ENCODE peak calls at places on chromosomes 16 and 17, in five cellular contexts. B is K562, R is HCT116, C is GM12878, X is HepG2. N is an unnamed sample.

GRCh38 chr16:64092284-64092683 is 1029.6 kb downstream of the CDH11 start:
- DNase-seq in C (no peak), X (no peak), B (no peak), R (no peak), N (peak)

GRCh38 chr16:66603537-66604375 is 748 bp upstream of the CMTM3 start:
- DNase-seq in C (no peak), X (peak), B (peak), R (no peak), N (peak)

GRCh38 chr17:73638556-73638955 is 5.7 kb downstream of the SDK2 start:
- DNase-seq in C (no peak), X (no peak), R (no peak), B (no peak), N (no peak)

GRCh38 chr16:84044108-84044488 is 1.5 kb upstream of the SLC38A8 start:
- DNase-seq in C (no peak), R (peak), X (peak), B (peak), N (peak)

GRCh38 chr16:57258910-57259475 is 13.9 kb downstream of the ARL2BP start:
- DNase-seq in B (no peak), X (no peak), R (no peak), C (no peak), N (no peak)

GRCh38 chr16:67378642-67379041 is 14.7 kb downstream of the TPPP3 start:
- DNase-seq in R (no peak), B (no peak), X (no peak), C (no peak), N (no peak)

GRCh38 chr17:80950466-80951120 is 41.0 kb upstream of the CHMP6 start:
- DNase-seq in R (no peak), B (no peak), X (no peak), C (no peak), N (no peak)

GRCh38 chr17:40461774-40462342 is 18.6 kb downstream of the IGFBP4 start:
- DNase-seq in R (no peak), C (no peak), X (no peak), B (peak), N (no peak)

GRCh38 chr17:76498886-76499667 is 2.1 kb downstream of the RHBDF2 start:
- DNase-seq in B (no peak), R (no peak), X (peak), C (peak), N (no peak)
- TF ChIP-seq REST in B (no peak), R (no peak), X (no peak), C (no peak), N (no peak)

GRCh38 chr17:59634632-59635561 is 15.2 kb downstream of the CLTC start:
- DNase-seq in R (no peak), C (no peak), B (no peak), X (no peak), N (peak)

GRCh38 chr17:59631221-59631720 is 11.6 kb downstream of the CLTC start:
- DNase-seq in R (no peak), B (no peak), X (no peak), C (no peak), N (no peak)

GRCh38 chr17:59638553-59638952 is 18.9 kb downstream of the CLTC start:
- DNase-seq in B (no peak), R (no peak), C (no peak), X (no peak), N (no peak)

GRCh38 chr17:59632398-59632797 is 12.7 kb downstream of the CLTC start:
- DNase-seq in B (no peak), C (no peak), X (no peak), R (no peak), N (no peak)

DNA sequence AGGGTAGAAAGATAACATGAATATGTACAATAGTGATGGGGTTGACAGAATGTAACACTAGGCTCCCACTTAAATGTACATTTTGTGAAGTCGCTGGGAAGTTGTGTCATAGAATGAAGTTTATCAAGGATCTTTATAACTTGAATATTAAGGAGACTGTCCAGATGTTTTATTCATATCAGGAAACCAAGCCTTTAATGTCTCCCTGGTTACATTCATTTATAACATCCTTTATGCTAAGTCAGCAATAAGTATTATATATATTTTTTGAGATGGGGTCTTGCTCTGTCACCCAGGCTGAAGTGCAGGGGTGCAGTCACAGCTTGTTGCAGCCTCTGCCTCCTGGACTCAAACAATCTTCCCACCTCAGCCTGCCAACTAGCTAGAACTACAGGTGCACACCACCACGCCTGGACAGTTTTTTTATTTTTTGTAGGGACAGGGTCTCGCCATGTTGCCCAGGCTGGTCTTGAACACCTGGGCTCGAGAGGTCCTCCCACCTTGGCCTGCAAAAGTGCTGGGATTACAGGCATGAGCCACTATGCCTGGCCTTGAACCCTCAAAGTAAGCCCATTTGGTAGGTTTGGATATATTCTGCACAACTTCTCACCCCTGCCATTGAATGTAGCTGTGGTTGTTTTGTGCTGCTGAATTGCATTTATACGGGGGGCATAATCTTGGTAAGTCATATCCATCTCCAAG is 14.1 kb downstream of the CLTC start:
- DNase-seq in C (no peak), B (no peak), X (no peak), R (no peak), N (no peak)
- TF ChIP-seq EZH2 in C (no peak), B (no peak), X (no peak), R (no peak), N (no peak)

DNA sequence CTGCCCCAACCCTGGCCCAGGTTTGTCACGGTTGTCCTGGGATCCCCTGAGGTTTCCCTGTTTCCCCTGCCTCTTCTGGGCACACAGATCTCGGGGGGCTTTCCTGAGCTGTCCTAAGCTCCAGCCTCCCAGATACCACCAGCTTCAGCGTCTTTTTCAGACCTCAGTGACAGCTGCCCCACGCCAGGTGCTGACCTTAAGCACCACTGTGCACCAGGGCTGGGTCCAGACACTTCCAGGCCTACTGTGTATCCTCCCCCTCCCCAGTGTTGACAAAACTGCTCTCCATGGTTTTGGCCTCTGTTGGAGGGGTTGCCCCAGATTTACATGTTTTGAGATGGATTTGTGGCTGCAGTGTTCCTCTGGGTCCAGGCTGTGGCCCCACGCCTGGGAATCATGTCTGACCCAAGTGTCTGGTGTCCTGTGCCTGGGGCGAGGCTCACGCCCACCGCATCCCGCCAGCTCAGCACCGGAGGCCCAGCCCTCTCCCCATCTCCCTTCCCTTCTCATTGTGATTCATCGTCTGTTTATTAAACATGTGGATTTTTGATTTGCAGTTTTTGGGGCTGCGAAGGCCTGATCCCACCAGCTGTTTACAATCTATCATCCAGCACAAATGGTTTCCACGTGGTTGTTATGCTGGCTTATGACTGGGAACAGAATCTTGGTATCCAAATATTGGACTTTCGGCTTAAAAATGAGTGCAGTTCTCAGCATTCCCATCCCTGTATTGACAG is 82.1 kb downstream of the METRNL start:
- DNase-seq in B (no peak), C (no peak), R (no peak), X (peak), N (no peak)
- TF ChIP-seq REST in B (no peak), C (no peak), R (no peak), X (no peak), N (no peak)

GRCh38 chr17:46815474-46816353 is 2.8 kb downstream of the WNT3 start:
- DNase-seq in X (no peak), R (no peak), C (no peak), B (no peak), N (no peak)
- TF ChIP-seq EZH2 in X (no peak), R (no peak), C (no peak), B (no peak), N (no peak)

DNA sequence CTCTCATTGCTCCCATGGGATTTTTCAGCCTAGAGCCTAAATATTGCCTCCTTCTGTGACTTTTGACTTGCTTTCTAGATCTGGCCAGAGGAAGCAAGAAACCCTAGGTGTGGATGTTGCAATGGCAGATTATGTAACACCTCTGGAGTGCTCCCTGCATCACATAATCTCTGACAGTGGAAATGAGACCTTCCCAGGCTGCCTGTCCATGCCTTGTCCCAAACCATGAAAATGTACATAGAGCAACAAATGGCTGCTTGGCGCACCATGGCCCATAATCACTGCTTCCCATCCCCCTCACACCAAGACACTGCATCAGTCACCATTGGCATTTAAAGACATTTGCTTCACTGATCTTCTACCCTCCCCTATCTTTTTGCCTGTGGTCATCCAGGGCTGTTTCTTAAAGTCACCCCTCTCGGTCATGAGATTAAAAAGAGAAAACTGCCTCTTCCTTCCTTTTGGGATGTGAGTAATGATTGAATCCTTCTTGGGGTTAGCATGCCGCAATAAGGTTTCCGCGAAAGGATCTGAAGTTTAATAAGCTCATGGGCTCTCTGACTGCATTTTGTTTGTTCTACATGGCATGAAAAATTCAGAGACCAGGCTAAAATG is 34.2 kb upstream of the CCL2 start:
- DNase-seq in R (no peak), X (no peak), C (no peak), B (no peak), N (no peak)
- TF ChIP-seq REST in R (no peak), X (no peak), C (no peak), B (no peak), N (no peak)

GRCh38 chr16:31214705-31215286 is 877 bp downstream of the TRIM72 start:
- DNase-seq in R (no peak), C (no peak), X (no peak), B (no peak), N (peak)
- TF ChIP-seq EZH2 in R (no peak), C (no peak), X (no peak), B (no peak), N (no peak)

DNA sequence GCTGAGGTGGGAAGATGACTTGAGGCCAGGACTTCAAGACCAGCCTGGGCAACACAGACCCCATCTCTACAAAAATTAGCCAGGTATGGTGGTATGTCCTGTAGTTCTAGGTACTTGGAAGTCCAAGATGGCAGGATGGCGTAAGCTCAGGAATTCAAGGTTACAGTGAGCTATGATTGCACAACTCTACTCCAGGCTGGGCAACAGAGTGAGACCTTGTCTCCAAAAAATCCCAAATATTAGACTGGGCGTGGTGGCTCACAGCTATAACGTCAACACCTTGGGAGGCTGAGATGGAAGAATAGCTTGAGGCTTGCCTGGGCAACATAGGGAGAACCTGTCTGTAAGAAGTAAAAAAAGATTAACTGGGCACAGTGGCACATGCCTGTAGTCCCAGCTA is 30.8 kb downstream of the SUZ12 start:
- DNase-seq in X (no peak), C (no peak), R (no peak), B (no peak), N (no peak)
- TF ChIP-seq REST in X (no peak), C (no peak), R (no peak), B (no peak), N (no peak)

DNA sequence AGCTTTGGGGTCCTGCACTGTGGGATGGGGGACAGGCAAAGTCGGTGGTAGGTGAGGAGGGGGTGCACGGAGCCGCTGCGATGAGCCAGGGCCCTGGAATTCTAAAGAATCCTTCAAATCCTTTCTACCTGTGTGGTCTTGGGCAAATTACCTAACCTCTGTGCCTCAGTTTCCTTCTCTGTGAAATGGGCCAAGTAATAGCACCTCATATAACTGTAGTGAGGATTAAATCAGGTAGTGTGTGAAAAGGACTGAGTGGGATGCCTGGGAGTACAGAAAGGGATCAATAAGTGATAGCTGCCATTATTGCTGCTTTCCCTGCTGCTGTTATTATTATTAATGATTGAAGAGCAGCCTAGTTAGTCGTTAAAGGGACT is 929 bp downstream of the SCNN1G start:
- DNase-seq in C (no peak), B (no peak), R (no peak), X (no peak), N (no peak)
- TF ChIP-seq EZH2 in C (no peak), B (no peak), R (no peak), X (peak), N (no peak)

GRCh38 chr17:28744104-28744801 is 442 bp downstream of the TRAF4 start:
- DNase-seq in C (no peak), B (peak), R (no peak), X (peak), N (peak)

GRCh38 chr17:28741358-28742349 is 2.2 kb upstream of the TRAF4 start:
- DNase-seq in C (no peak), B (peak), X (no peak), R (no peak), N (no peak)

GRCh38 chr17:28744802-28745051 is 916 bp downstream of the TRAF4 start:
- DNase-seq in B (peak), R (no peak), X (no peak), C (no peak), N (no peak)

GRCh38 chr17:28745052-28745776 is 1.4 kb downstream of the TRAF4 start:
- DNase-seq in B (peak), X (peak), C (no peak), R (no peak), N (peak)

DNA sequence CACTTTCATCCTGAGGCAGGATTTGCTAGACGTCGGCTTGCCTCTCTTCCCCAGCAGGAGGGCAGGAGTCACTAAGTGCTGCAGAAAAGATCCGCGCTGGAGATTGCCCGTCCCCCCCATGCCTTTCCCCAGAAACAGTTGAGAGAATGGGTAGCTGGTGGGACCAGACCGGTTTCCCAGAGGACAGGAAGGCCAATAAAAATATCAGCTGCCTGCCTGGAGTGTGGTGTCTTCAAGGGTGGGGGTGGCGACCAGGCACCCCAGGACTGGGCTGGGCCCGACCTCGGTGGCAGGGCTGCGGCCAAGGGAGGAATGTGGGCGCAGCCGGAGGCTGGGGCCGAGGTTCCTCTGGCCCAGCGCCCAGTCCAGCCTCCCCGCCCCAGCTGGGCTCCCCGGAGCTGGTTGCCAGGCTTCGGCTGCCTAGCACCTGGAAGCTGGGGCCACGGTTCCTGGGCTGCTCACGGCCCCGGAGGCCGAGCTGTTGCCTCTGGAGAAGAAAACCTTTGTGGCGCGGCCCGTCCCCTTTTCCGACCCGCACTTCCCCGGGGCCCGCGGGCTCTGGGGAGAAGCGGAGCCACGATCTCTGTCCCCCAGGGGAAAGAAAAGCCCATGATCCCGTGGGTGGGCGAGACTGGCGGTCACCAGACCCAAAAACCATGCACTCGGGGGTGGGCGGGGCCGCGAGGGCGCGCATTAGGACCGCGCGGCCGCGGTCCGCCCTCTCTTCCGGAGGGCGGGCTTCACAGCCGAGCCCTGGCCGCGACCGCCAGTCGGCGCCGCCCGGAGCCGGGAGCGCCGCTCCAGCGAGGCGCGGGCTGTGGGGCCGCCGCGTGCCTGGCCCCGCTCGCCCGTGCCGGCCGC is at the start of gene TRAF4:
- DNase-seq in R (peak), X (peak), B (peak), C (no peak), N (peak)
- TF ChIP-seq REST in R (no peak), X (no peak), B (peak), C (peak), N (no peak)

N was measured in GM23338.